ENCODE peak calls at places on chromosomes 5 and 9, in six cellular contexts. One of them, this sample, is unnamed.

GRCh38 chr9:105993051-105993854 is 298.9 kb downstream of the TMEM38B start:
- DNase-seq in NCI-H2029: no peak
- DNase-seq in body of pancreas: no peak
- DNase-seq in GDM1: no peak
- DNase-seq in BJ: no peak
- DNase-seq in HEK293T: no peak
- DNase-seq in this sample: no peak

GRCh38 chr9:95935861-95936578 is 60.5 kb downstream of the ERCC6L2 start:
- DNase-seq in body of pancreas: no peak
- DNase-seq in BJ: no peak
- DNase-seq in HEK293T: no peak
- DNase-seq in NCI-H2029: no peak
- DNase-seq in GDM1: no peak
- DNase-seq in this sample: no peak

GRCh38 chr9:17905356-17906203 is 326.7 kb downstream of the SH3GL2 start:
- DNase-seq in GDM1: no peak
- DNase-seq in body of pancreas: no peak
- DNase-seq in NCI-H2029: no peak
- DNase-seq in HEK293T: peak
- DNase-seq in BJ: no peak
- DNase-seq in this sample: no peak

GRCh38 chr5:80054682-80055081 is 19.5 kb downstream of the THBS4 start:
- DNase-seq in BJ: no peak
- DNase-seq in GDM1: no peak
- DNase-seq in HEK293T: no peak
- DNase-seq in NCI-H2029: no peak
- DNase-seq in body of pancreas: no peak
- DNase-seq in this sample: no peak

GRCh38 chr9:21555911-21556310 is 73.8 kb upstream of the IFNE start:
- DNase-seq in NCI-H2029: no peak
- DNase-seq in BJ: no peak
- DNase-seq in GDM1: no peak
- DNase-seq in body of pancreas: no peak
- DNase-seq in HEK293T: no peak
- DNase-seq in this sample: no peak

GRCh38 chr9:69153707-69154521 is 20.2 kb upstream of the TJP2 start:
- DNase-seq in NCI-H2029: peak
- DNase-seq in BJ: no peak
- DNase-seq in GDM1: no peak
- DNase-seq in HEK293T: no peak
- DNase-seq in body of pancreas: no peak
- DNase-seq in this sample: no peak

GRCh38 chr5:157253547-157253946 is 12.4 kb upstream of the CYFIP2 start:
- DNase-seq in BJ: peak
- DNase-seq in NCI-H2029: peak
- DNase-seq in HEK293T: peak
- DNase-seq in GDM1: peak
- DNase-seq in body of pancreas: peak
- DNase-seq in this sample: no peak

GRCh38 chr5:10452768-10453331 is 11.2 kb downstream of the ROPN1L start:
- DNase-seq in GDM1: peak
- DNase-seq in BJ: peak
- DNase-seq in HEK293T: peak
- DNase-seq in body of pancreas: no peak
- DNase-seq in NCI-H2029: peak
- DNase-seq in this sample: peak

GRCh38 chr5:80213467-80213866 is 42.4 kb downstream of the SERINC5 start:
- DNase-seq in body of pancreas: no peak
- DNase-seq in GDM1: no peak
- DNase-seq in NCI-H2029: no peak
- DNase-seq in BJ: no peak
- DNase-seq in HEK293T: no peak
- DNase-seq in this sample: no peak

GRCh38 chr5:132297211-132297940 is 3.2 kb downstream of the SLC22A4 start:
- DNase-seq in BJ: no peak
- DNase-seq in HEK293T: no peak
- DNase-seq in NCI-H2029: no peak
- DNase-seq in body of pancreas: no peak
- DNase-seq in GDM1: no peak
- DNase-seq in this sample: no peak

GRCh38 chr5:5497132-5497748 is 74.8 kb downstream of the ICE1 start:
- DNase-seq in NCI-H2029: peak
- DNase-seq in HEK293T: peak
- DNase-seq in body of pancreas: peak
- DNase-seq in BJ: no peak
- DNase-seq in GDM1: no peak
- DNase-seq in this sample: no peak

GRCh38 chr5:39570418-39571027 is 145.7 kb upstream of the DAB2 start:
- DNase-seq in NCI-H2029: no peak
- DNase-seq in GDM1: no peak
- DNase-seq in body of pancreas: no peak
- DNase-seq in HEK293T: peak
- DNase-seq in BJ: no peak
- DNase-seq in this sample: no peak

GRCh38 chr5:119288364-119289047 is 67.3 kb upstream of the TNFAIP8 start:
- DNase-seq in HEK293T: no peak
- DNase-seq in BJ: peak
- DNase-seq in NCI-H2029: no peak
- DNase-seq in GDM1: no peak
- DNase-seq in body of pancreas: no peak
- DNase-seq in this sample: no peak

GRCh38 chr9:10045598-10045997 is 567.2 kb downstream of the PTPRD start:
- DNase-seq in HEK293T: no peak
- DNase-seq in BJ: no peak
- DNase-seq in body of pancreas: no peak
- DNase-seq in NCI-H2029: no peak
- DNase-seq in GDM1: no peak
- DNase-seq in this sample: no peak

GRCh38 chr5:88269222-88269771 is 652 bp upstream of the TMEM161B start:
- DNase-seq in BJ: no peak
- DNase-seq in NCI-H2029: peak
- DNase-seq in HEK293T: peak
- DNase-seq in body of pancreas: peak
- DNase-seq in GDM1: no peak
- DNase-seq in this sample: no peak

GRCh38 chr9:122180633-122181032 is 20.9 kb downstream of the MORN5 start:
- DNase-seq in HEK293T: no peak
- DNase-seq in GDM1: no peak
- DNase-seq in body of pancreas: no peak
- DNase-seq in BJ: peak
- DNase-seq in NCI-H2029: no peak
- DNase-seq in this sample: peak

GRCh38 chr9:130446111-130446861 is 1.5 kb downstream of the ASS1 start:
- DNase-seq in HEK293T: peak
- DNase-seq in GDM1: no peak
- DNase-seq in NCI-H2029: peak
- DNase-seq in body of pancreas: peak
- DNase-seq in BJ: peak
- DNase-seq in this sample: peak

GRCh38 chr9:131304676-131305366 is 15.3 kb downstream of the PLPP7 start:
- DNase-seq in body of pancreas: no peak
- DNase-seq in BJ: peak
- DNase-seq in GDM1: no peak
- DNase-seq in HEK293T: no peak
- DNase-seq in NCI-H2029: no peak
- DNase-seq in this sample: no peak

GRCh38 chr5:105506692-105507277 is 1944.2 kb upstream of the NUDT12 start:
- DNase-seq in HEK293T: peak
- DNase-seq in body of pancreas: peak
- DNase-seq in GDM1: no peak
- DNase-seq in BJ: no peak
- DNase-seq in NCI-H2029: no peak
- DNase-seq in this sample: no peak

GRCh38 chr9:131810351-131811170 is 70.7 kb upstream of the RAPGEF1 start:
- DNase-seq in BJ: no peak
- DNase-seq in HEK293T: no peak
- DNase-seq in NCI-H2029: peak
- DNase-seq in body of pancreas: no peak
- DNase-seq in GDM1: no peak
- DNase-seq in this sample: no peak

GRCh38 chr5:157562111-157562581 is 13.4 kb downstream of the ADAM19 start:
- DNase-seq in GDM1: no peak
- DNase-seq in BJ: peak
- DNase-seq in NCI-H2029: no peak
- DNase-seq in HEK293T: no peak
- DNase-seq in body of pancreas: no peak
- DNase-seq in this sample: no peak

GRCh38 chr5:170503970-170504525 is at the start of gene KCNIP1:
- DNase-seq in NCI-H2029: no peak
- DNase-seq in GDM1: no peak
- DNase-seq in BJ: no peak
- DNase-seq in HEK293T: peak
- DNase-seq in body of pancreas: peak
- DNase-seq in this sample: no peak

GRCh38 chr5:74477082-74477453 is 163.5 kb downstream of the ENC1 start:
- DNase-seq in body of pancreas: no peak
- DNase-seq in HEK293T: no peak
- DNase-seq in GDM1: no peak
- DNase-seq in BJ: no peak
- DNase-seq in NCI-H2029: no peak
- DNase-seq in this sample: no peak

GRCh38 chr9:35519697-35520403 is 29.9 kb downstream of the RUSC2 start:
- DNase-seq in NCI-H2029: no peak
- DNase-seq in BJ: no peak
- DNase-seq in body of pancreas: no peak
- DNase-seq in HEK293T: no peak
- DNase-seq in GDM1: no peak
- DNase-seq in this sample: no peak

GRCh38 chr5:131505237-131505908 is 129.7 kb downstream of the RAPGEF6 start:
- DNase-seq in HEK293T: no peak
- DNase-seq in NCI-H2029: no peak
- DNase-seq in GDM1: no peak
- DNase-seq in body of pancreas: no peak
- DNase-seq in BJ: no peak
- DNase-seq in this sample: no peak

GRCh38 chr9:72586388-72587160 is 65.2 kb downstream of the TMC1 start:
- DNase-seq in body of pancreas: peak
- DNase-seq in NCI-H2029: peak
- DNase-seq in BJ: peak
- DNase-seq in HEK293T: no peak
- DNase-seq in GDM1: no peak
- DNase-seq in this sample: no peak

GRCh38 chr5:39395521-39395920 is 29.3 kb downstream of the DAB2 start:
- DNase-seq in GDM1: no peak
- DNase-seq in HEK293T: no peak
- DNase-seq in BJ: no peak
- DNase-seq in NCI-H2029: no peak
- DNase-seq in body of pancreas: no peak
- DNase-seq in this sample: no peak

GRCh38 chr9:91047993-91048607 is 246.5 kb downstream of the SYK start:
- DNase-seq in body of pancreas: no peak
- DNase-seq in HEK293T: no peak
- DNase-seq in NCI-H2029: no peak
- DNase-seq in GDM1: no peak
- DNase-seq in BJ: peak
- DNase-seq in this sample: peak

GRCh38 chr5:122907238-122907637 is 61.8 kb downstream of the SNX24 start:
- DNase-seq in NCI-H2029: no peak
- DNase-seq in BJ: peak
- DNase-seq in HEK293T: no peak
- DNase-seq in body of pancreas: no peak
- DNase-seq in GDM1: no peak
- DNase-seq in this sample: peak

GRCh38 chr9:137300607-137301085 is 1.4 kb downstream of the NRARP start:
- DNase-seq in NCI-H2029: no peak
- DNase-seq in BJ: no peak
- DNase-seq in HEK293T: peak
- DNase-seq in body of pancreas: peak
- DNase-seq in GDM1: no peak
- DNase-seq in this sample: no peak

GRCh38 chr5:1058988-1059883 is 50.6 kb downstream of the NKD2 start:
- DNase-seq in NCI-H2029: no peak
- DNase-seq in body of pancreas: no peak
- DNase-seq in GDM1: no peak
- DNase-seq in BJ: no peak
- DNase-seq in HEK293T: no peak
- DNase-seq in this sample: no peak

GRCh38 chr5:74616236-74617146 is 24.0 kb downstream of the ENC1 start:
- DNase-seq in GDM1: no peak
- DNase-seq in BJ: no peak
- DNase-seq in body of pancreas: peak
- DNase-seq in HEK293T: no peak
- DNase-seq in NCI-H2029: no peak
- DNase-seq in this sample: no peak

GRCh38 chr9:23044549-23044948 is 597.9 kb downstream of the DMRTA1 start:
- DNase-seq in HEK293T: no peak
- DNase-seq in body of pancreas: no peak
- DNase-seq in BJ: no peak
- DNase-seq in GDM1: no peak
- DNase-seq in NCI-H2029: no peak
- DNase-seq in this sample: no peak

GRCh38 chr5:126883801-126884200 is 106.9 kb downstream of the LMNB1 start:
- DNase-seq in GDM1: no peak
- DNase-seq in NCI-H2029: no peak
- DNase-seq in BJ: no peak
- DNase-seq in body of pancreas: no peak
- DNase-seq in HEK293T: no peak
- DNase-seq in this sample: no peak

GRCh38 chr5:122102825-122103224 is 24.8 kb upstream of the LOX start:
- DNase-seq in HEK293T: no peak
- DNase-seq in NCI-H2029: no peak
- DNase-seq in GDM1: no peak
- DNase-seq in BJ: no peak
- DNase-seq in body of pancreas: no peak
- DNase-seq in this sample: no peak

GRCh38 chr5:14268738-14269137 is 125.6 kb downstream of the TRIO start:
- DNase-seq in NCI-H2029: no peak
- DNase-seq in GDM1: no peak
- DNase-seq in BJ: no peak
- DNase-seq in HEK293T: no peak
- DNase-seq in body of pancreas: no peak
- DNase-seq in this sample: no peak

GRCh38 chr9:122347348-122348287 is 23.2 kb upstream of the PTGS1 start:
- DNase-seq in NCI-H2029: no peak
- DNase-seq in GDM1: no peak
- DNase-seq in body of pancreas: peak
- DNase-seq in BJ: no peak
- DNase-seq in HEK293T: no peak
- DNase-seq in this sample: no peak

GRCh38 chr5:180873628-180874520 is 12.8 kb upstream of the ZFP62 start:
- DNase-seq in HEK293T: no peak
- DNase-seq in body of pancreas: peak
- DNase-seq in GDM1: peak
- DNase-seq in NCI-H2029: no peak
- DNase-seq in BJ: no peak
- DNase-seq in this sample: no peak

This sample was measured in AG04449.